ENCODE peak calls at places on chromosomes 16 and 17, in seven cellular contexts. Q is prostate gland, E is upper lobe of left lung, P is PC-3, I is Peyer's patch, F is IMR-90, V is OCI-LY7. Z is an unnamed sample. For H3K9me3, the result is how much of the 10 kb centered on the place peaks cover.

GRCh38 chr17:60916043-60916442 is 238.4 kb downstream of the BCAS3 start:
- DNase-seq in Q (no peak), E (no peak), P (no peak), I (no peak), F (no peak), V (no peak), Z (no peak)

GRCh38 chr17:41784207-41784744 is 2.2 kb downstream of the JUP start:
- DNase-seq in Q (peak), E (peak), P (peak), I (no peak), F (peak), V (no peak), Z (no peak)

GRCh38 chr17:74160656-74161500 is 42.6 kb upstream of the RPL38 start:
- DNase-seq in Q (no peak), E (no peak), P (no peak), I (no peak), F (no peak), V (no peak), Z (no peak)

GRCh38 chr17:78364436-78365281 is 4.8 kb upstream of the SOCS3 start:
- DNase-seq in Q (no peak), E (no peak), P (no peak), I (no peak), F (no peak), V (no peak), Z (no peak)

GRCh38 chr17:14334261-14334860 is 33.5 kb downstream of the HS3ST3B1 start:
- DNase-seq in Q (no peak), E (no peak), P (no peak), I (no peak), F (no peak), V (no peak), Z (no peak)

GRCh38 chr17:3558603-3559269 is 1.1 kb upstream of the TRPV3 start:
- DNase-seq in Q (no peak), E (no peak), P (peak), I (peak), F (peak), V (peak), Z (no peak)

GRCh38 chr17:55444471-55445441 is 23.1 kb upstream of the MMD start:
- DNase-seq in Q (no peak), E (peak), P (no peak), I (no peak), F (peak), V (no peak), Z (no peak)

GRCh38 chr17:40445769-40446468 is 2.7 kb downstream of the IGFBP4 start:
- DNase-seq in Q (no peak), E (no peak), P (no peak), I (no peak), F (peak), V (no peak), Z (no peak)

GRCh38 chr17:39736319-39737165 is 1.2 kb upstream of the GRB7 start:
- DNase-seq in Q (no peak), E (peak), P (peak), I (no peak), F (no peak), V (no peak), Z (no peak)

GRCh38 chr17:68511671-68512246 is 471 bp upstream of the PRKAR1A start:
- DNase-seq in Q (peak), E (peak), P (peak), I (peak), F (peak), V (peak), Z (peak)

GRCh38 chr16:88811600-88811849 is 203 bp downstream of the APRT start:
- DNase-seq in Q (no peak), E (no peak), P (no peak), I (no peak), F (no peak), V (no peak), Z (no peak)

GRCh38 chr16:51328708-51329107 is 177.6 kb upstream of the SALL1 start:
- DNase-seq in Q (no peak), E (no peak), P (no peak), I (no peak), F (no peak), V (no peak), Z (no peak)

GRCh38 chr17:58507123-58507634 is 7.3 kb downstream of the MTMR4 start:
- DNase-seq in Q (no peak), E (peak), P (no peak), I (no peak), F (no peak), V (no peak), Z (no peak)

DNA sequence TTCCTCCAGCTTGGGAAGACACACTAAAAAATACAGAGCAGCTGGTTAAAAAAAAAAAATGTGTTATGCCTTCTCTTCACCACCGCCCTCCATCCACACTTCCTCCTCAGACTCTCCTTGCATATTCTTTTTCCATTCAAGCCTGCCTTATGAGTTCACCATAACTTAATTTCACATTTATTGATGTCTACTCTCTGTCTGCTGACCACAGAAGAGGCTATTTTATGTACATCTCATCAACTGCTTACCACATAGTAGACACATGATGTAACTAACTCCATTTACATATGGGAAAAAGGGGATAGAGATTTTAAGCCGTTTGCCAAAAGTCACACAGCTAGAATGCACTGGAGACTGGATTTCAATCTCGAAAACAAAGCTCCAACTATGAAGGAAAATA is 409.8 kb downstream of the CDH11 start:
- DNase-seq in Q (no peak), E (no peak), P (no peak), I (no peak), F (peak), V (no peak), Z (no peak)
- H3K9me3 ChIP-seq in Q (under half), E (under half), P (under half), I (under half), F (under half), V (under half), Z (under half)

GRCh38 chr16:15835136-15835878 is 21.5 kb downstream of the MYH11 start:
- DNase-seq in Q (no peak), E (no peak), P (no peak), I (no peak), F (no peak), V (peak), Z (no peak)

GRCh38 chr16:15833551-15833950 is 23.3 kb downstream of the MYH11 start:
- DNase-seq in Q (no peak), E (no peak), P (no peak), I (no peak), F (no peak), V (no peak), Z (no peak)

GRCh38 chr16:15836074-15836473 is 20.8 kb downstream of the MYH11 start:
- DNase-seq in Q (no peak), E (no peak), P (no peak), I (no peak), F (no peak), V (no peak), Z (no peak)

GRCh38 chr16:15836965-15837611 is 19.7 kb downstream of the MYH11 start:
- DNase-seq in Q (no peak), E (no peak), P (no peak), I (no peak), F (no peak), V (no peak), Z (no peak)

DNA sequence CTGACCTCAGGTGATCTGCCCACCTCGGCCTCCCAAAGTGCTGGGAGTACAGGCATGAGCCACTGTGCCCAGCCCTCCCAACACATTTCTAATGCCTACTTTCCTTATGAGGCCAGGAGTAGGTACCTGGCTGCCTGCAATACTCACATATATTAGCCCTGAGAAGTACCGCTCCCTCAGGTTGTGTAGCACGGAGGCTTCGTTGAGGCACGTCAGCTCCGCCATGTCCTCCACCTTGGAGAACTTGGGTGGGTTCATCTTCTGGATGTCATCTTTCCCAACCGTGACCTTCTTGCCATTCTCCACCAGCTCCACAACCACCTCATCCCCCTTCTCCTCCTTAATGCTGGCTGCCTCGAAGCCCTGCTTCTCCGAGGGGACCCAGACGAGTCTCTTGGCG is 19.1 kb downstream of the MYH11 start:
- DNase-seq in Q (no peak), E (no peak), P (no peak), I (no peak), F (no peak), V (no peak), Z (no peak)
- H3K27ac ChIP-seq in Q (no peak), E (no peak), P (no peak), I (no peak), F (no peak), V (no peak), Z (no peak)

DNA sequence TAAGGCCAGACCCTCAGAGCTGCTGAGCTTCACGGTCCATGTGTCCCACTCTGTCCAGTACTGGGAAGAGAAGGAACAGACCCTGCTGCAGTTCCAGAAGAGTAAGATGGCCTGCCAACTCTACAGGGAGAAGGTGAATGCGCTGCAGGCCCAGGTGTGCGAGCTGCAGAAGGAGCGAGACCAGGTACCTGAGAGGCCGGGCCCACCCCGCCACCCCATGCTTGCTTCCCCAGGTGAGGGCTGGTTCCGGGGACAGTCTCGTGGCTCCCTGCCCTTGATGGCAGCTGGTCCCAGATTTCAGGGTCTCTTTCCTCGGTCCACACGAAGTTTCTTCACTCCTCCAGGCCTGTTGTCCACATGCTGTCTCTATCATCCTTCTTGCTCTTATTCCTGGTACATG is 20.9 kb downstream of the CARD14 start:
- DNase-seq in Q (no peak), E (no peak), P (no peak), I (no peak), F (no peak), V (no peak), Z (no peak)
- H3K9me3 ChIP-seq in Q (under half), E (under half), P (under half), I (under half), F (under half), V (under half), Z (under half)

GRCh38 chr16:11852092-11852809 is 909 bp upstream of the RSL1D1 start:
- DNase-seq in Q (no peak), E (no peak), P (peak), I (no peak), F (peak), V (peak), Z (no peak)
- H3K27ac ChIP-seq in Q (peak), E (peak), P (peak), I (peak), F (peak), V (peak), Z (peak)

GRCh38 chr16:35215287-35215686 is 1755.9 kb downstream of the TP53TG3F start:
- DNase-seq in Q (no peak), E (no peak), P (no peak), I (no peak), F (no peak), V (no peak), Z (no peak)

GRCh38 chr16:35210681-35211433 is 1751.4 kb downstream of the TP53TG3F start:
- DNase-seq in Q (no peak), E (no peak), P (no peak), I (no peak), F (no peak), V (no peak), Z (no peak)

DNA sequence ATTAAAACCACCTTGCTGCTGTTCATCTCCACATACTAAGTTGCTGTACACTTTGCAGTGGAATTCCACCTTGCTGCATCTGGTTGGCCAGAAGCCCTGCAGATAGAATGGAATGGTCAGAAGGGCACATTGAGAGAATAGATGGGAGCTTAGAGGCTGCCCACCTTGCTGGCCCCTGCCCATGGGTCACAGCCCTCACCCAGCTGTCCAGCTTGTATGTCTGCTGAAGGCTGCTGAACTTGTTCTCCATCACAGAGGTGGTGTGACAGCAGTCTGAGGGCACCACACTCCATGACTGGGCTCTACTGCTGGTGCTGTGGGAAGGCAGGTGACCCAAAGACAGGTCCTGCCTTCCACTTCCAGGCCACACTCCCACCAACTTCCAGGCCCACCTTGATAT is 1755.4 kb downstream of the TP53TG3F start:
- DNase-seq in Q (no peak), E (no peak), P (no peak), I (no peak), F (no peak), V (no peak), Z (no peak)
- H3K9me3 ChIP-seq in Q (under half), E (under half), P (under half), I (under half), F (under half), V (under half), Z (under half)

DNA sequence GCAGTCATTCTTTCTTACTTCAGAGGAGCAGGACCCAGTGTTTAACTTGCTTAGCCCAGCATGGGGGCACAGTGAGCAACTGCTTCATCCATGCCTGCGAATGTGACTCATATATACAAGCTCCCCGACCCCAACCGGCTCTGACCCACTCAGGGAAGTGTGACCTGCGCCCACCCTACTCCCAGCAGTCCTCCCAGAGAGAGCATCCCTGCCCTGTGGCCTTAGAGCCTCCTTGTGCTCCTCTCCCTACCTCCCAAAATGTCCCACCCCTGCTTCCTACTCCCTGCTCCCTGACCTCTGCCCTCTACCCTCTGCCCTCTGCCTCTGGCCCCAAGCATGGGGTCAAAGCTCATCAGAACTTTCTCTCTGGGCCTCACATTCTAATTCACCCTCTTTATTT is 46.9 kb upstream of the DLX4 start:
- DNase-seq in Q (no peak), E (no peak), P (no peak), I (no peak), F (no peak), V (no peak), Z (no peak)
- H3K27ac ChIP-seq in Q (no peak), E (no peak), P (no peak), I (no peak), F (no peak), V (no peak), Z (no peak)

GRCh38 chr16:35306915-35307314 is 1847.5 kb downstream of the TP53TG3F start:
- DNase-seq in Q (peak), E (no peak), P (peak), I (no peak), F (no peak), V (no peak), Z (no peak)

GRCh38 chr16:35302859-35303258 is 1843.4 kb downstream of the TP53TG3F start:
- DNase-seq in Q (no peak), E (no peak), P (no peak), I (no peak), F (no peak), V (no peak), Z (no peak)

GRCh38 chr16:35310999-35311398 is 1851.6 kb downstream of the TP53TG3F start:
- DNase-seq in Q (no peak), E (no peak), P (no peak), I (no peak), F (no peak), V (no peak), Z (no peak)

GRCh38 chr16:35308674-35309073 is 1849.3 kb downstream of the TP53TG3F start:
- DNase-seq in Q (peak), E (no peak), P (no peak), I (no peak), F (no peak), V (no peak), Z (no peak)

GRCh38 chr16:35305476-35305875 is 1846.1 kb downstream of the TP53TG3F start:
- DNase-seq in Q (no peak), E (no peak), P (peak), I (no peak), F (no peak), V (no peak), Z (no peak)
- H3K9me3 ChIP-seq in Q (under half), E (under half), P (under half), I (under half), F (under half), V (under half), Z (under half)

GRCh38 chr17:81346908-81347349 is 48.3 kb upstream of the BAHCC1 start:
- DNase-seq in Q (no peak), E (no peak), P (no peak), I (no peak), F (no peak), V (no peak), Z (no peak)
- H3K27ac ChIP-seq in Q (peak), E (peak), P (no peak), I (peak), F (peak), V (no peak), Z (no peak)

GRCh38 chr17:27180322-27180721 is 113.6 kb upstream of the WSB1 start:
- DNase-seq in Q (no peak), E (no peak), P (no peak), I (no peak), F (no peak), V (peak), Z (no peak)
- H3K9me3 ChIP-seq in Q (under half), E (under half), P (under half), I (under half), F (under half), V (under half), Z (under half)

GRCh38 chr16:29791845-29792797 is 1.6 kb downstream of the KIF22 start:
- DNase-seq in Q (no peak), E (no peak), P (peak), I (no peak), F (no peak), V (no peak), Z (no peak)

GRCh38 chr16:29790949-29791844 is 646 bp downstream of the KIF22 start:
- DNase-seq in Q (no peak), E (no peak), P (no peak), I (no peak), F (no peak), V (peak), Z (no peak)

GRCh38 chr16:29789775-29790182 is 772 bp upstream of the KIF22 start:
- DNase-seq in Q (no peak), E (peak), P (no peak), I (no peak), F (no peak), V (peak), Z (no peak)

GRCh38 chr16:29794231-29794710 is 3.7 kb downstream of the KIF22 start:
- DNase-seq in Q (no peak), E (no peak), P (no peak), I (no peak), F (no peak), V (no peak), Z (no peak)

GRCh38 chr16:29790183-29790948 is at the start of gene KIF22:
- DNase-seq in Q (peak), E (peak), P (peak), I (peak), F (peak), V (peak), Z (peak)
- H3K27ac ChIP-seq in Q (peak), E (peak), P (peak), I (peak), F (peak), V (peak), Z (peak)

Z was measured in naive thymus-derived CD4-positive, alpha-beta T cell.